ENCODE peak calls at places on chromosomes 11 and 22, in ten cellular contexts. F, J, K, T, E, X, S, M, C and I are unnamed samples.

GRCh38 chr22:43535336-43535735 is 123.5 kb downstream of the MPPED1 start:
- DNase-seq in J (no peak), M (no peak), S (no peak), T (no peak), F (no peak), X (no peak), C (no peak), K (no peak), E (no peak), I (no peak)

GRCh38 chr11:86740628-86741488 is 59.5 kb upstream of the PRSS23 start:
- DNase-seq in E (peak), K (no peak), M (peak), S (peak), F (peak), X (peak), J (peak), C (peak), T (no peak), I (peak)

GRCh38 chr22:27801616-27802388 is at the start of gene MN1:
- DNase-seq in X (no peak), C (no peak), K (peak), E (no peak), T (peak), M (peak), S (peak), F (peak), J (peak), I (peak)

GRCh38 chr22:36739185-36739584 is 35.6 kb upstream of the CACNG2 start:
- DNase-seq in S (no peak), M (no peak), T (no peak), X (no peak), E (no peak), C (no peak), K (no peak), J (no peak), F (no peak), I (no peak)

GRCh38 chr11:18172686-18173085 is at the start of gene MRGPRX4:
- DNase-seq in J (no peak), M (no peak), S (no peak), F (no peak), K (no peak), C (no peak), E (no peak), T (no peak), X (no peak), I (no peak)

GRCh38 chr11:10938650-10939387 is 81.0 kb upstream of the ZBED5 start:
- DNase-seq in E (no peak), K (no peak), M (no peak), C (no peak), J (no peak), T (no peak), X (no peak), S (no peak), F (no peak), I (no peak)

GRCh38 chr11:97140885-97141494 is 751.2 kb downstream of the JRKL start:
- DNase-seq in M (peak), J (no peak), X (no peak), S (peak), E (peak), F (no peak), T (no peak), C (peak), K (no peak), I (no peak)

GRCh38 chr11:20668844-20669832 is at the start of gene NELL1:
- DNase-seq in E (no peak), F (no peak), K (no peak), C (no peak), X (no peak), S (no peak), T (no peak), J (peak), M (no peak), I (peak)

GRCh38 chr11:40054631-40055030 is 1404.8 kb downstream of the LRRC4C start:
- DNase-seq in C (no peak), S (no peak), E (no peak), T (no peak), K (no peak), J (no peak), M (no peak), X (no peak), F (no peak), I (no peak)

GRCh38 chr11:122646549-122647340 is 8.8 kb upstream of the UBASH3B start:
- DNase-seq in C (peak), K (no peak), M (no peak), T (no peak), X (peak), J (peak), F (no peak), S (peak), E (no peak), I (no peak)

GRCh38 chr11:74417860-74418508 is 19.8 kb upstream of the PGM2L1 start:
- DNase-seq in S (peak), T (no peak), E (no peak), M (peak), F (no peak), J (peak), X (no peak), K (no peak), C (no peak), I (no peak)